ENCODE peak calls at places on chromosome 1, in nine cellular contexts. J is tibial artery; M is epithelial cell of esophagus; A is Panc1; R is GM23248; N is Caco-2; C is right lobe of liver; W is CD8-positive, alpha-beta memory T cell; Q is fibroblast of pulmonary artery. U is an unnamed sample.

GRCh38 chr1:172429324-172430127 is 9.0 kb downstream of the C1orf105 start:
- DNase-seq in J (no peak), M (peak; percentile 85), A (peak; percentile 55), R (peak; percentile 75), N (peak; percentile 62), C (no peak), W (peak; percentile 14), Q (peak; percentile 87), U (peak; percentile 77)

GRCh38 chr1:212485895-212486590 is 53.3 kb downstream of the NENF start:
- DNase-seq in J (peak; percentile 88), M (peak; percentile 97), A (peak; percentile 66), R (peak; percentile 96), N (peak; percentile 87), C (no peak), W (no peak), Q (peak; percentile 96), U (no peak)

GRCh38 chr1:6178751-6179563 is 1.2 kb downstream of the CHD5 start:
- DNase-seq in J (no peak), M (no peak), A (no peak), R (peak; percentile 27), N (peak; percentile 27), C (no peak), W (no peak), Q (no peak), U (no peak)

GRCh38 chr1:33057095-33057494 is 20.4 kb upstream of the AK2 start:
- DNase-seq in J (no peak), M (no peak), A (no peak), R (no peak), N (no peak), C (no peak), W (no peak), Q (no peak), U (no peak)

GRCh38 chr1:159867322-159868064 is 5.0 kb upstream of the VSIG8 start:
- DNase-seq in J (no peak), M (peak; percentile 86), A (no peak), R (peak; percentile 22), N (no peak), C (peak; percentile 68), W (no peak), Q (peak; percentile 53), U (no peak)

GRCh38 chr1:46219551-46220520 is 16.7 kb downstream of the LURAP1 start:
- DNase-seq in J (no peak), M (no peak), A (no peak), R (peak; percentile 28), N (no peak), C (no peak), W (no peak), Q (no peak), U (no peak)

GRCh38 chr1:164440222-164440621 is 118.8 kb upstream of the PBX1 start:
- DNase-seq in J (peak; percentile 71), M (no peak), A (no peak), R (peak; percentile 41), N (peak; percentile 49), C (no peak), W (no peak), Q (peak; percentile 34), U (no peak)

GRCh38 chr1:94738371-94738770 is 81.8 kb upstream of the SLC44A3 start:
- DNase-seq in J (no peak), M (no peak), A (no peak), R (no peak), N (no peak), C (no peak), W (no peak), Q (no peak), U (no peak)

GRCh38 chr1:68270993-68271392 is 38.7 kb upstream of the WLS start:
- DNase-seq in J (no peak), M (no peak), A (no peak), R (no peak), N (no peak), C (no peak), W (no peak), Q (peak; percentile 49), U (no peak)

GRCh38 chr1:20725189-20726106 is 7.1 kb downstream of the SH2D5 start:
- DNase-seq in J (peak; percentile 62), M (peak; percentile 77), A (no peak), R (peak; percentile 76), N (no peak), C (peak; percentile 45), W (no peak), Q (peak; percentile 48), U (no peak)

GRCh38 chr1:57489342-57490036 is 65.6 kb upstream of the DAB1 start:
- DNase-seq in J (no peak), M (peak; percentile 49), A (no peak), R (peak; percentile 81), N (no peak), C (no peak), W (no peak), Q (peak; percentile 64), U (no peak)

GRCh38 chr1:46520063-46520911 is 30.7 kb downstream of the DMBX1 start:
- DNase-seq in J (no peak), M (peak; percentile 77), A (no peak), R (peak; percentile 91), N (no peak), C (no peak), W (no peak), Q (peak; percentile 70), U (no peak)

GRCh38 chr1:201119826-201120225 is 7.2 kb downstream of the ASCL5 start:
- DNase-seq in J (no peak), M (no peak), A (no peak), R (no peak), N (no peak), C (no peak), W (no peak), Q (peak; percentile 17), U (peak; percentile 64)

GRCh38 chr1:4972761-4973320 is 318.4 kb downstream of the AJAP1 start:
- DNase-seq in J (no peak), M (no peak), A (no peak), R (no peak), N (no peak), C (no peak), W (no peak), Q (no peak), U (no peak)

GRCh38 chr1:22508991-22509390 is 54.3 kb upstream of the EPHA8 start:
- DNase-seq in J (no peak), M (no peak), A (no peak), R (no peak), N (no peak), C (no peak), W (no peak), Q (no peak), U (no peak)

GRCh38 chr1:209805875-209806760 is at the start of gene IRF6:
- DNase-seq in J (peak; percentile 84), M (peak; percentile 99), A (no peak), R (peak; percentile 78), N (peak; percentile 97), C (peak; percentile 95), W (peak; percentile 71), Q (peak; percentile 72), U (no peak)

DNA sequence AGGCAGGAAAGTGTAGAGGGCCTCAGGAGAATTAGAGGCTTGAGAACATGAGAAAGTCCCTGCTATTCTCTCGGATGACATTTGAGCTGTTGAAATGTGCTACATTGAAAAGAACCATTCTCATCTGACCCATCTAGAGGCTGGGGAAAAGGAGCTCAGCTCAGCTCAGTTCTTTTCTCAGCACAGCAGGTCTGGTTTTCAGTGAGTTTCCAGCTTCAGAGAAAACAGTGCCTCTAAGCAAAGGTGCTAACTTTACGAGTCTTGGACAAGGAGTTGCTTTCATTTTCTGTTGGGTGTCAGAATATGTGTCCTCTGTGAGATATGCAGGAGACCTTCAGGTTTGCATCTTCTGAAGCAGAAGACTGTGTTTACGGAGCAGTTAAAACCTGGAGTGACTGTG is 321.3 kb upstream of the USP24 start:
- DNase-seq in J (no peak), M (no peak), A (no peak), R (peak; percentile 14), N (no peak), C (no peak), W (no peak), Q (no peak), U (no peak)
- H3K4me3 ChIP-seq in J (no peak overlapping the region), M (no peak overlapping the region), A (no peak overlapping the region), R (peak overlapping the region; percentile 41), N (no peak overlapping the region), C (no peak overlapping the region), W (no peak overlapping the region), Q (no peak overlapping the region), U (no peak overlapping the region)

GRCh38 chr1:151143986-151144385 is 2.4 kb downstream of the SEMA6C start:
- DNase-seq in J (peak; percentile 56), M (no peak), A (no peak), R (no peak), N (no peak), C (no peak), W (no peak), Q (no peak), U (no peak)
- H3K4me3 ChIP-seq in J (no peak overlapping the region), M (no peak overlapping the region), A (no peak overlapping the region), R (no peak overlapping the region), N (no peak overlapping the region), C (no peak overlapping the region), W (no peak overlapping the region), Q (no peak overlapping the region), U (no peak overlapping the region)

GRCh38 chr1:154871374-154871773 is 1.3 kb upstream of the KCNN3 start:
- DNase-seq in J (no peak), M (peak; percentile 18), A (no peak), R (no peak), N (no peak), C (no peak), W (no peak), Q (no peak), U (no peak)

GRCh38 chr1:154873321-154873950 is 3.4 kb upstream of the KCNN3 start:
- DNase-seq in J (no peak), M (no peak), A (no peak), R (no peak), N (no peak), C (no peak), W (no peak), Q (no peak), U (no peak)

GRCh38 chr1:154869351-154870116 is 547 bp downstream of the KCNN3 start:
- DNase-seq in J (peak; percentile 74), M (peak; percentile 30), A (no peak), R (peak; percentile 68), N (no peak), C (no peak), W (no peak), Q (peak; percentile 39), U (no peak)

GRCh38 chr1:154870117-154870571 is at the start of gene KCNN3:
- DNase-seq in J (peak; percentile 94), M (peak; percentile 90), A (peak; percentile 41), R (peak; percentile 91), N (peak; percentile 94), C (peak; percentile 86), W (peak; percentile 64), Q (peak; percentile 91), U (peak; percentile 63)

GRCh38 chr1:154870734-154871133 is 653 bp upstream of the KCNN3 start:
- DNase-seq in J (no peak), M (no peak), A (no peak), R (no peak), N (no peak), C (no peak), W (no peak), Q (no peak), U (no peak)
- H3K4me3 ChIP-seq in J (no peak overlapping the region), M (no peak overlapping the region), A (peak overlapping the region; percentile 46), R (no peak overlapping the region), N (no peak overlapping the region), C (no peak overlapping the region), W (no peak overlapping the region), Q (no peak overlapping the region), U (peak overlapping the region; percentile 32)

DNA sequence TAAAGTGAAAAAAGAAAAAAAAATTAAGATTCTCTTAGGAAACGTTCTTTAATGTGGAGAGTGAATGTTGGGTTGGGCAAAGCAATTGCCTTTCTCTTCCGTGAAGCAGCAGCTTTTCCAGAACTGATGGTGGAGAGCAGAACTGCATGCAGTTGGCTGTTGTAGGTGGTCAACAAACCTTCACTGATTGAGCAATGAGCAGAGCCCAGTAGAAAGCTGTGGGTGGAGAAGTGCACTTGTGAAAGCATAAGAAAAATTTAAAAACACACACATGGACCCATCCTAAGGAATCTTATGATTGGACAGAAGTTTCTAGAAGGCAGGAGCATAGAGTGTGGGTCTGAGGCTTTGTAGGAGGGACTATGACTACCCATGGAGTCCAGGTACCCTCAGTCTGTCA is 4.5 kb downstream of the PRELP start:
- DNase-seq in J (no peak), M (no peak), A (no peak), R (peak; percentile 86), N (no peak), C (no peak), W (no peak), Q (peak; percentile 80), U (no peak)
- H3K4me3 ChIP-seq in J (peak overlapping the region; percentile 69), M (no peak overlapping the region), A (no peak overlapping the region), R (peak overlapping the region; percentile 58), N (no peak overlapping the region), C (no peak overlapping the region), W (no peak overlapping the region), Q (no peak overlapping the region), U (no peak overlapping the region)

U was measured in Jurkat, Clone E6-1.